ENCODE peak calls at places on chromosomes 7 and 10, in seven cellular contexts. E, O, Q, C, P, N and J are unnamed samples.

GRCh38 chr10:73956476-73957338 is 41.2 kb upstream of the VCL start:
- DNase-seq in N (peak; percentile 65), C (no peak), O (no peak), Q (no peak), E (no peak), P (no peak), J (no peak)

GRCh38 chr10:99730026-99730425 is 1.9 kb downstream of the COX15 start:
- DNase-seq in E (no peak), O (no peak), C (no peak), P (no peak), Q (no peak), N (no peak), J (no peak)

GRCh38 chr7:148964510-148965267 is 63.6 kb downstream of the PDIA4 start:
- DNase-seq in O (no peak), P (no peak), C (no peak), E (no peak), Q (no peak), N (no peak), J (no peak)

GRCh38 chr7:158272509-158273137 is 315.0 kb downstream of the PTPRN2 start:
- DNase-seq in P (no peak), C (peak; percentile 30), E (no peak), N (no peak), O (no peak), Q (no peak), J (peak; percentile 23)

GRCh38 chr7:147586110-147586509 is 1004.5 kb upstream of the C7orf33 start:
- DNase-seq in E (no peak), C (no peak), O (no peak), Q (no peak), N (no peak), P (no peak), J (no peak)

GRCh38 chr10:30775779-30776591 is 146.4 kb upstream of the LYZL2 start:
- DNase-seq in P (no peak), N (peak; percentile 90), Q (peak; percentile 36), E (no peak), O (no peak), C (no peak), J (no peak)

GRCh38 chr7:100763556-100764140 is 30.3 kb downstream of the ZAN start:
- DNase-seq in Q (no peak), C (no peak), N (no peak), O (no peak), P (no peak), E (no peak), J (no peak)

GRCh38 chr7:10998984-10999757 is 25.5 kb downstream of the PHF14 start:
- DNase-seq in E (no peak), P (no peak), Q (no peak), N (peak; percentile 8), O (no peak), C (no peak), J (no peak)

GRCh38 chr10:78891741-78892140 is 177.0 kb upstream of the ZMIZ1 start:
- DNase-seq in Q (no peak), C (no peak), P (no peak), E (no peak), N (no peak), O (no peak), J (no peak)

GRCh38 chr7:29039747-29040569 is 81.8 kb upstream of the TRIL start:
- DNase-seq in E (no peak), N (peak; percentile 22), C (no peak), P (no peak), Q (no peak), O (no peak), J (no peak)

GRCh38 chr10:1737222-1738061 is at the start of gene ADARB2:
- DNase-seq in P (no peak), N (no peak), Q (no peak), O (peak; percentile 26), C (no peak), E (peak; percentile 27), J (no peak)

GRCh38 chr10:132134541-132135397 is 52.0 kb upstream of the DPYSL4 start:
- DNase-seq in C (no peak), N (no peak), O (no peak), E (no peak), Q (no peak), P (no peak), J (peak; percentile 63)

GRCh38 chr10:17951868-17952371 is at the start of gene SLC39A12:
- DNase-seq in P (no peak), N (peak; percentile 65), Q (no peak), C (no peak), O (no peak), E (no peak), J (no peak)

GRCh38 chr7:134886353-134887057 is 99.8 kb upstream of the AGBL3 start:
- DNase-seq in N (peak; percentile 61), E (peak; percentile 74), C (no peak), P (peak; percentile 82), Q (peak; percentile 28), O (no peak), J (no peak)

GRCh38 chr10:44973323-44974081 is 5.1 kb downstream of the DEPP1 start:
- DNase-seq in E (no peak), O (no peak), C (peak; percentile 46), N (no peak), Q (no peak), P (peak; percentile 22), J (no peak)

GRCh38 chr7:38330048-38330447 is 56.6 kb upstream of the TARP start:
- DNase-seq in Q (no peak), C (no peak), P (no peak), N (no peak), E (no peak), O (no peak), J (no peak)

GRCh38 chr10:55629792-55630490 is 731.1 kb downstream of the ZWINT start:
- DNase-seq in Q (peak; percentile 18), P (no peak), C (no peak), O (peak; percentile 36), N (peak; percentile 76), E (peak; percentile 19), J (peak; percentile 62)

GRCh38 chr10:28915989-28916588 is 238.8 kb downstream of the BAMBI start:
- DNase-seq in O (no peak), Q (no peak), P (no peak), C (no peak), N (no peak), E (no peak), J (no peak)

GRCh38 chr10:74901240-74901827 is 74.9 kb downstream of the KAT6B start:
- DNase-seq in E (no peak), N (no peak), Q (no peak), P (no peak), O (no peak), C (no peak), J (no peak)

GRCh38 chr7:64946772-64947171 is 43.7 kb downstream of the ZNF273 start:
- DNase-seq in O (no peak), C (no peak), N (peak; percentile 9), Q (no peak), E (no peak), P (no peak), J (no peak)

GRCh38 chr7:131103997-131104396 is 223.7 kb upstream of the MKLN1 start:
- DNase-seq in C (no peak), N (peak; percentile 67), O (no peak), E (no peak), Q (no peak), P (no peak), J (no peak)

GRCh38 chr10:122930140-122930539 is 19.7 kb downstream of the FAM24A start:
- DNase-seq in P (no peak), C (no peak), E (no peak), Q (no peak), O (no peak), N (no peak), J (no peak)

GRCh38 chr10:103982639-103983038 is 15.7 kb downstream of the SLK start:
- DNase-seq in N (peak; percentile 25), O (no peak), Q (no peak), E (peak; percentile 17), P (no peak), C (no peak), J (no peak)

DNA sequence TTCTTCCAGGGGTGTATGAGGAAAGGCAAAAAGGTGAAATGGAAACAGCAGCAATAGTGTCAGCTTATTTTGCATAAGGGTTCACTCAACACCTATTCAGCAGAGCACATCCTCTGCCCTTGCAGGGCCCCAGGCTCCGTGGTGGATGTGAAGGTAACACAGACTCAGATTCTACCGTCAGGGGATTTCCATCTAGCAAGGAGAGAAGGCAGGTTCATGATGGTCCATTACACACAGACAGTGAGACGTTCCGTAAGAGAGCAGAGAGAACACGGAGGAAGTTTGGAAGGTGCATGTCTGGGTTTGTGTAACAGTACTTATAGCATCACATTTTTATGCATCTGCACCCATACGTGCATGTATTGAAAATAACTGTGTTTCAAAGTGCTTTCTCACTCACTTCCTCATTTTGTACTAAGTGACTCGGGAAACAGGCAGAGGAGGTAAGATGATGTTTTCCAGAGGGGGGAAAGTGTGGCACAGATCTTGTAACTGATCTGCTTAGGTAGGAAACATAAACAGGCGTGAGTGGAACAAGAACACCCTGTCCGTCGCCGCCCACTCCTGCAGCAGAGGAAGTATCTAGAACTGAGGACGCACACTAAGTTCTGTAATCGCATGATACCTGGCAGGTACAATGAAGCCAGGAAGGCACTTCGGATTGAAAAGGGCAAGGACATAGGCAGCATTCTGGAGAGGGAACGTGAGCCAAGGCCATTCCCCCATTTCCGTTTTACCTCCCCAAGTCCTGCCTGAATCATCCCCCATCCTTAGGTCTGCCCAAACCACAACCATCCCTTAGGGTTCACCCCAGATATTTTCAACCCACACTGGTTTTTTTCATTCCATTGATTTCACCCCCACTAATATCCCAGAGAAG is 1.0 kb upstream of the ENO4 start:
- DNase-seq in N (no peak), Q (no peak), P (no peak), E (no peak), O (no peak), C (no peak), J (no peak)
- H3K4me3 ChIP-seq in N (no peak overlapping the region), Q (peak overlapping the region; percentile 60), P (peak overlapping the region; percentile 57), E (no peak overlapping the region), O (peak overlapping the region; percentile 73), C (peak overlapping the region; percentile 58), J (peak overlapping the region; percentile 49)

GRCh38 chr10:92142512-92142911 is 148.4 kb downstream of the CPEB3 start:
- DNase-seq in N (no peak), C (no peak), P (no peak), E (no peak), Q (no peak), O (no peak), J (no peak)

GRCh38 chr10:92146072-92146471 is 144.8 kb downstream of the CPEB3 start:
- DNase-seq in Q (no peak), P (no peak), N (no peak), E (no peak), O (no peak), C (no peak), J (no peak)

GRCh38 chr10:92146781-92147180 is 144.1 kb downstream of the CPEB3 start:
- DNase-seq in C (no peak), P (no peak), N (no peak), O (no peak), Q (no peak), E (no peak), J (no peak)

GRCh38 chr10:92142949-92143348 is 147.9 kb downstream of the CPEB3 start:
- DNase-seq in N (no peak), E (no peak), O (no peak), P (no peak), Q (no peak), C (no peak), J (no peak)
- TF ChIP-seq CTCF in N (no peak), E (no peak), O (no peak), P (no peak), Q (no peak), C (no peak), J (no peak)

GRCh38 chr10:4070171-4070570 is 285.2 kb upstream of the KLF6 start:
- DNase-seq in E (no peak), N (no peak), O (no peak), C (no peak), P (no peak), Q (no peak), J (no peak)
- H3K4me1 ChIP-seq in E (peaks cover 53% of the 10 kb centered on the region), N (peaks cover 14% of the 10 kb centered on the region), O (no peaks in the 10 kb centered on the region), C (peaks cover 7% of the 10 kb centered on the region), P (no peaks in the 10 kb centered on the region), Q (no peaks in the 10 kb centered on the region), J (peaks cover 14% of the 10 kb centered on the region)

GRCh38 chr7:122686360-122686878 is 12.5 kb downstream of the RNF133 start:
- DNase-seq in O (no peak), E (no peak), C (no peak), P (no peak), Q (no peak), N (no peak), J (no peak)
- H3K4me3 ChIP-seq in O (no peak overlapping the region), E (no peak overlapping the region), C (no peak overlapping the region), P (no peak overlapping the region), Q (no peak overlapping the region), N (no peak overlapping the region), J (no peak overlapping the region)